ENCODE peak calls at places on chromosome 21, in eight cellular contexts. One of them, this sample, is unnamed.

GRCh38 chr21:27820342-27820741 is 853.5 kb upstream of the ADAMTS5 start:
- DNase-seq in esophagus muscularis mucosa: no peak
- DNase-seq in Panc1: no peak
- DNase-seq in HepG2: no peak
- DNase-seq in SK-N-SH: no peak
- DNase-seq in GM23338: no peak
- DNase-seq in suprapubic skin: no peak
- DNase-seq in breast epithelium: no peak
- DNase-seq in this sample: no peak

GRCh38 chr21:14989359-14989758 is 75.4 kb downstream of the NRIP1 start:
- DNase-seq in suprapubic skin: no peak
- DNase-seq in breast epithelium: no peak
- DNase-seq in esophagus muscularis mucosa: no peak
- DNase-seq in SK-N-SH: no peak
- DNase-seq in HepG2: no peak
- DNase-seq in GM23338: no peak
- DNase-seq in Panc1: no peak
- DNase-seq in this sample: no peak

GRCh38 chr21:31888936-31889371 is 16.1 kb downstream of the HUNK start:
- DNase-seq in breast epithelium: no peak
- DNase-seq in GM23338: peak
- DNase-seq in suprapubic skin: no peak
- DNase-seq in SK-N-SH: peak
- DNase-seq in Panc1: no peak
- DNase-seq in HepG2: no peak
- DNase-seq in esophagus muscularis mucosa: no peak
- DNase-seq in this sample: no peak

GRCh38 chr21:26964379-26964778 is 2.5 kb downstream of the ADAMTS5 start:
- DNase-seq in Panc1: no peak
- DNase-seq in suprapubic skin: peak
- DNase-seq in GM23338: peak
- DNase-seq in SK-N-SH: no peak
- DNase-seq in breast epithelium: peak
- DNase-seq in HepG2: no peak
- DNase-seq in esophagus muscularis mucosa: no peak
- DNase-seq in this sample: no peak

GRCh38 chr21:29130234-29130993 is at the start of gene MAP3K7CL:
- DNase-seq in SK-N-SH: no peak
- DNase-seq in esophagus muscularis mucosa: no peak
- DNase-seq in HepG2: no peak
- DNase-seq in breast epithelium: no peak
- DNase-seq in suprapubic skin: peak
- DNase-seq in GM23338: no peak
- DNase-seq in Panc1: no peak
- DNase-seq in this sample: no peak

GRCh38 chr21:32413697-32414578 is 1.4 kb downstream of the EVA1C start:
- DNase-seq in esophagus muscularis mucosa: no peak
- DNase-seq in HepG2: no peak
- DNase-seq in SK-N-SH: no peak
- DNase-seq in breast epithelium: no peak
- DNase-seq in GM23338: no peak
- DNase-seq in suprapubic skin: peak
- DNase-seq in Panc1: no peak
- DNase-seq in this sample: no peak

GRCh38 chr21:17343055-17343454 is 169.8 kb upstream of the CXADR start:
- DNase-seq in suprapubic skin: no peak
- DNase-seq in Panc1: no peak
- DNase-seq in breast epithelium: no peak
- DNase-seq in GM23338: peak
- DNase-seq in HepG2: peak
- DNase-seq in esophagus muscularis mucosa: no peak
- DNase-seq in SK-N-SH: no peak
- DNase-seq in this sample: peak

GRCh38 chr21:40471103-40471502 is 375.9 kb downstream of the DSCAM start:
- DNase-seq in breast epithelium: no peak
- DNase-seq in Panc1: no peak
- DNase-seq in esophagus muscularis mucosa: no peak
- DNase-seq in HepG2: no peak
- DNase-seq in suprapubic skin: no peak
- DNase-seq in SK-N-SH: no peak
- DNase-seq in GM23338: no peak
- DNase-seq in this sample: no peak

GRCh38 chr21:43827015-43827611 is 37.7 kb downstream of the RRP1 start:
- DNase-seq in HepG2: no peak
- DNase-seq in GM23338: no peak
- DNase-seq in esophagus muscularis mucosa: no peak
- DNase-seq in SK-N-SH: no peak
- DNase-seq in suprapubic skin: no peak
- DNase-seq in Panc1: no peak
- DNase-seq in breast epithelium: no peak
- DNase-seq in this sample: no peak

GRCh38 chr21:28375708-28376385 is 616.8 kb downstream of the LTN1 start:
- DNase-seq in suprapubic skin: no peak
- DNase-seq in esophagus muscularis mucosa: no peak
- DNase-seq in Panc1: no peak
- DNase-seq in SK-N-SH: no peak
- DNase-seq in GM23338: no peak
- DNase-seq in breast epithelium: no peak
- DNase-seq in HepG2: no peak
- DNase-seq in this sample: no peak

GRCh38 chr21:43273708-43274021 is 104.9 kb downstream of the CRYAA start:
- DNase-seq in GM23338: no peak
- DNase-seq in esophagus muscularis mucosa: no peak
- DNase-seq in suprapubic skin: no peak
- DNase-seq in Panc1: no peak
- DNase-seq in breast epithelium: no peak
- DNase-seq in SK-N-SH: peak
- DNase-seq in HepG2: no peak
- DNase-seq in this sample: no peak

GRCh38 chr21:27519357-27519756 is 552.5 kb upstream of the ADAMTS5 start:
- DNase-seq in breast epithelium: no peak
- DNase-seq in HepG2: no peak
- DNase-seq in suprapubic skin: no peak
- DNase-seq in Panc1: no peak
- DNase-seq in GM23338: no peak
- DNase-seq in esophagus muscularis mucosa: no peak
- DNase-seq in SK-N-SH: no peak
- DNase-seq in this sample: no peak

GRCh38 chr21:26487981-26488480 is 85.1 kb downstream of the CYYR1 start:
- DNase-seq in esophagus muscularis mucosa: no peak
- DNase-seq in suprapubic skin: no peak
- DNase-seq in Panc1: no peak
- DNase-seq in HepG2: no peak
- DNase-seq in breast epithelium: no peak
- DNase-seq in SK-N-SH: no peak
- DNase-seq in GM23338: no peak
- DNase-seq in this sample: peak

GRCh38 chr21:36735201-36735515 is 36.2 kb downstream of the SIM2 start:
- DNase-seq in suprapubic skin: no peak
- DNase-seq in esophagus muscularis mucosa: no peak
- DNase-seq in GM23338: no peak
- DNase-seq in HepG2: no peak
- DNase-seq in Panc1: no peak
- DNase-seq in breast epithelium: no peak
- DNase-seq in SK-N-SH: no peak
- DNase-seq in this sample: no peak

GRCh38 chr21:42088148-42088547 is 17.0 kb downstream of the UMODL1 start:
- DNase-seq in suprapubic skin: no peak
- DNase-seq in GM23338: no peak
- DNase-seq in esophagus muscularis mucosa: no peak
- DNase-seq in HepG2: no peak
- DNase-seq in breast epithelium: no peak
- DNase-seq in SK-N-SH: no peak
- DNase-seq in Panc1: no peak
- DNase-seq in this sample: no peak
- TF ChIP-seq POLR2AphosphoS5 in suprapubic skin: no peak
- TF ChIP-seq POLR2AphosphoS5 in GM23338: no peak
- TF ChIP-seq POLR2AphosphoS5 in esophagus muscularis mucosa: no peak
- TF ChIP-seq POLR2AphosphoS5 in HepG2: no peak
- TF ChIP-seq POLR2AphosphoS5 in breast epithelium: no peak
- TF ChIP-seq POLR2AphosphoS5 in SK-N-SH: no peak
- TF ChIP-seq POLR2AphosphoS5 in Panc1: no peak
- TF ChIP-seq POLR2AphosphoS5 in this sample: no peak

DNA sequence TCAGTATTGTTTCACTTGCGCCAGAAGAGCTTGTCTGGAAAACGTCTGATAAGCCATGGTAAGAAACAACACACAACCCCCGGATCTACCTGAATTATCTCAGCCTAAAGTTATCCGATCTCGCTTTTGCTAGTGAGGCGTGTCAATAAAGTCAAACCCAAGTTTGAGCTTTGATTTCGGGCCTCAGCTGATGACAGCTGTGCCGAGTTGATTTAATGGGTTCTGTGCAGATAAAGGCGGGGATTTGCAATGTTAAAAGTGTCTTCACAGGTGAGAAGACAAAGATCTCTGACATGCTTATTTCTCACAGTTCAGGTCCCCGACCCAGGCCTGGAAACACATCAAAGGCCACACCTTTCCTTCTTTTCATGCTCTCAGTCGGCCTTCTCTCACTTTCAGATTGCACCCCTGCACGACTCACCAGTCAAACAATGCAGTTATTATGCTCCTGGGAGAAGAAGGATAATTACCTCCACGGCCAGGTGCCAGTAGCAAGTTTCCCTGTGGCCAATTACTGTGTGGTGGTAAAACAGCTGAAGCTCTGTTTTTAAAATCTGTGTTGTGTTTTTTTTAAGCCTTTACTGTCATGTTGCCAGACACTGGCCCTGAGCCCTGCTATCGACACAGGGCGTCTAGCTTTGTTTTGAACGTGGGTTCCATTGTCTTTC is 245.3 kb upstream of the RUNX1 start:
- DNase-seq in suprapubic skin: no peak
- DNase-seq in esophagus muscularis mucosa: no peak
- DNase-seq in SK-N-SH: no peak
- DNase-seq in GM23338: peak
- DNase-seq in breast epithelium: peak
- DNase-seq in Panc1: no peak
- DNase-seq in HepG2: no peak
- DNase-seq in this sample: no peak
- H3K27ac ChIP-seq in suprapubic skin: peak
- H3K27ac ChIP-seq in esophagus muscularis mucosa: no peak
- H3K27ac ChIP-seq in SK-N-SH: no peak
- H3K27ac ChIP-seq in GM23338: no peak
- H3K27ac ChIP-seq in breast epithelium: peak
- H3K27ac ChIP-seq in Panc1: no peak
- H3K27ac ChIP-seq in HepG2: no peak
- H3K27ac ChIP-seq in this sample: no peak

DNA sequence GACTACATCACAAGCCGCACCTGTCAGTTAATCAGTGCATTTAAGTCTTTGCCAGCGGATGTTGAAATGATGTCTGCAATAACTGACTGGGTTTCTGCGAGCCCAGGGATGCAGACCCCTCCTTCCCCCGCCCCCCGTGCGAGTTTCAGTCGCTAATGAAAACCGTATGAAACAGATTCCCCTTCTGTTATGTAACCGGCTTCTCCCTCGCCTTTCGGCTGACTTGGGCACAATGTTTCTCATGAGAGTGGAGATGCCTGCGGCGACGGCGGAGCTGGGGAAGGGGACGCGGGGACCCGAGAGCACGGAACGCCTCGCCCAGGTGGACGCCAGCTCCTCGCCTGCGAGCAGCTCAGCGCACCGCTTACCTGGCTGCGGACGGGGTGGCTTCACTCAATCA is 741 bp downstream of the KCNJ6 start:
- DNase-seq in SK-N-SH: peak
- DNase-seq in GM23338: peak
- DNase-seq in esophagus muscularis mucosa: no peak
- DNase-seq in suprapubic skin: no peak
- DNase-seq in HepG2: no peak
- DNase-seq in breast epithelium: no peak
- DNase-seq in Panc1: no peak
- DNase-seq in this sample: no peak
- H3K4me3 ChIP-seq in SK-N-SH: no peak
- H3K4me3 ChIP-seq in GM23338: peak
- H3K4me3 ChIP-seq in esophagus muscularis mucosa: peak
- H3K4me3 ChIP-seq in suprapubic skin: peak
- H3K4me3 ChIP-seq in HepG2: no peak
- H3K4me3 ChIP-seq in breast epithelium: peak
- H3K4me3 ChIP-seq in Panc1: no peak
- H3K4me3 ChIP-seq in this sample: no peak

GRCh38 chr21:33492571-33492970 is 1.1 kb upstream of the DNAJC28 start:
- DNase-seq in suprapubic skin: no peak
- DNase-seq in esophagus muscularis mucosa: no peak
- DNase-seq in breast epithelium: no peak
- DNase-seq in HepG2: no peak
- DNase-seq in Panc1: no peak
- DNase-seq in SK-N-SH: no peak
- DNase-seq in GM23338: no peak
- DNase-seq in this sample: no peak

GRCh38 chr21:33491373-33492102 is at the start of gene DNAJC28:
- DNase-seq in esophagus muscularis mucosa: peak
- DNase-seq in breast epithelium: peak
- DNase-seq in HepG2: peak
- DNase-seq in Panc1: peak
- DNase-seq in SK-N-SH: peak
- DNase-seq in GM23338: peak
- DNase-seq in suprapubic skin: peak
- DNase-seq in this sample: peak

GRCh38 chr21:33487996-33488395 is 3.5 kb downstream of the DNAJC28 start:
- DNase-seq in Panc1: no peak
- DNase-seq in esophagus muscularis mucosa: no peak
- DNase-seq in breast epithelium: no peak
- DNase-seq in suprapubic skin: no peak
- DNase-seq in SK-N-SH: no peak
- DNase-seq in HepG2: no peak
- DNase-seq in GM23338: no peak
- DNase-seq in this sample: no peak

GRCh38 chr21:33490991-33491372 is 534 bp downstream of the DNAJC28 start:
- DNase-seq in esophagus muscularis mucosa: no peak
- DNase-seq in GM23338: no peak
- DNase-seq in SK-N-SH: no peak
- DNase-seq in breast epithelium: no peak
- DNase-seq in HepG2: no peak
- DNase-seq in suprapubic skin: no peak
- DNase-seq in Panc1: no peak
- DNase-seq in this sample: no peak

GRCh38 chr21:33488936-33489335 is 2.6 kb downstream of the DNAJC28 start:
- DNase-seq in breast epithelium: no peak
- DNase-seq in SK-N-SH: no peak
- DNase-seq in esophagus muscularis mucosa: no peak
- DNase-seq in suprapubic skin: no peak
- DNase-seq in HepG2: no peak
- DNase-seq in GM23338: no peak
- DNase-seq in Panc1: no peak
- DNase-seq in this sample: no peak
- TF ChIP-seq POLR2AphosphoS5 in breast epithelium: no peak
- TF ChIP-seq POLR2AphosphoS5 in SK-N-SH: no peak
- TF ChIP-seq POLR2AphosphoS5 in esophagus muscularis mucosa: no peak
- TF ChIP-seq POLR2AphosphoS5 in suprapubic skin: no peak
- TF ChIP-seq POLR2AphosphoS5 in HepG2: no peak
- TF ChIP-seq POLR2AphosphoS5 in GM23338: no peak
- TF ChIP-seq POLR2AphosphoS5 in Panc1: no peak
- TF ChIP-seq POLR2AphosphoS5 in this sample: no peak

This sample was measured in SK-N-MC.